ENCODE peak calls at places on chromosome 13, in six cellular contexts. One of them, this sample, is unnamed.

GRCh38 chr13:51158365-51158764 is 47.3 kb upstream of the C13orf42 start:
- DNase-seq in left ventricle myocardium inferior: no peak
- DNase-seq in dorsolateral prefrontal cortex: no peak
- DNase-seq in mammary epithelial cell: no peak
- DNase-seq in cardiac muscle cell: no peak
- DNase-seq in lung: no peak
- DNase-seq in this sample: no peak

GRCh38 chr13:89267734-89268133 is 1596.6 kb downstream of the SLITRK5 start:
- DNase-seq in mammary epithelial cell: peak
- DNase-seq in cardiac muscle cell: no peak
- DNase-seq in dorsolateral prefrontal cortex: no peak
- DNase-seq in lung: no peak
- DNase-seq in left ventricle myocardium inferior: no peak
- DNase-seq in this sample: peak

GRCh38 chr13:61107989-61108388 is 307.7 kb downstream of the PCDH20 start:
- DNase-seq in lung: no peak
- DNase-seq in mammary epithelial cell: no peak
- DNase-seq in dorsolateral prefrontal cortex: no peak
- DNase-seq in left ventricle myocardium inferior: no peak
- DNase-seq in cardiac muscle cell: no peak
- DNase-seq in this sample: no peak

GRCh38 chr13:79225487-79226232 is 180.4 kb downstream of the RBM26 start:
- DNase-seq in dorsolateral prefrontal cortex: no peak
- DNase-seq in mammary epithelial cell: peak
- DNase-seq in cardiac muscle cell: no peak
- DNase-seq in left ventricle myocardium inferior: no peak
- DNase-seq in lung: no peak
- DNase-seq in this sample: peak

GRCh38 chr13:28204690-28205443 is 66.5 kb downstream of the PAN3 start:
- DNase-seq in lung: no peak
- DNase-seq in left ventricle myocardium inferior: no peak
- DNase-seq in mammary epithelial cell: no peak
- DNase-seq in dorsolateral prefrontal cortex: no peak
- DNase-seq in cardiac muscle cell: no peak
- DNase-seq in this sample: no peak

GRCh38 chr13:23547000-23547590 is 23.1 kb upstream of the TNFRSF19 start:
- DNase-seq in left ventricle myocardium inferior: peak
- DNase-seq in cardiac muscle cell: no peak
- DNase-seq in lung: no peak
- DNase-seq in mammary epithelial cell: peak
- DNase-seq in dorsolateral prefrontal cortex: no peak
- DNase-seq in this sample: no peak

GRCh38 chr13:66940113-66940512 is 290.0 kb downstream of the PCDH9 start:
- DNase-seq in left ventricle myocardium inferior: no peak
- DNase-seq in dorsolateral prefrontal cortex: no peak
- DNase-seq in lung: no peak
- DNase-seq in cardiac muscle cell: no peak
- DNase-seq in mammary epithelial cell: peak
- DNase-seq in this sample: peak

GRCh38 chr13:102799544-102800144 is 725 bp downstream of the BIVM start:
- DNase-seq in dorsolateral prefrontal cortex: peak
- DNase-seq in mammary epithelial cell: peak
- DNase-seq in cardiac muscle cell: peak
- DNase-seq in lung: peak
- DNase-seq in left ventricle myocardium inferior: no peak
- DNase-seq in this sample: no peak

GRCh38 chr13:41311607-41312500 is 787 bp downstream of the NAA16 start:
- DNase-seq in lung: peak
- DNase-seq in left ventricle myocardium inferior: peak
- DNase-seq in dorsolateral prefrontal cortex: peak
- DNase-seq in mammary epithelial cell: peak
- DNase-seq in cardiac muscle cell: peak
- DNase-seq in this sample: peak

GRCh38 chr13:112065521-112065866 is 1.5 kb upstream of the SOX1 start:
- DNase-seq in mammary epithelial cell: no peak
- DNase-seq in dorsolateral prefrontal cortex: no peak
- DNase-seq in cardiac muscle cell: no peak
- DNase-seq in lung: no peak
- DNase-seq in left ventricle myocardium inferior: no peak
- DNase-seq in this sample: no peak

GRCh38 chr13:77751513-77752456 is 54.3 kb downstream of the SLAIN1 start:
- DNase-seq in left ventricle myocardium inferior: no peak
- DNase-seq in mammary epithelial cell: peak
- DNase-seq in lung: no peak
- DNase-seq in cardiac muscle cell: peak
- DNase-seq in dorsolateral prefrontal cortex: no peak
- DNase-seq in this sample: peak

GRCh38 chr13:49908637-49909036 is 27.5 kb downstream of the SPRYD7 start:
- DNase-seq in dorsolateral prefrontal cortex: no peak
- DNase-seq in mammary epithelial cell: no peak
- DNase-seq in lung: no peak
- DNase-seq in cardiac muscle cell: no peak
- DNase-seq in left ventricle myocardium inferior: no peak
- DNase-seq in this sample: no peak

GRCh38 chr13:77351326-77351725 is 24.4 kb upstream of the MYCBP2 start:
- DNase-seq in cardiac muscle cell: no peak
- DNase-seq in lung: no peak
- DNase-seq in mammary epithelial cell: no peak
- DNase-seq in left ventricle myocardium inferior: no peak
- DNase-seq in dorsolateral prefrontal cortex: no peak
- DNase-seq in this sample: no peak

GRCh38 chr13:93151277-93151676 is 75.3 kb upstream of the GPC6 start:
- DNase-seq in mammary epithelial cell: peak
- DNase-seq in cardiac muscle cell: no peak
- DNase-seq in lung: no peak
- DNase-seq in left ventricle myocardium inferior: no peak
- DNase-seq in dorsolateral prefrontal cortex: no peak
- DNase-seq in this sample: peak

GRCh38 chr13:43865892-43866291 is 13.6 kb downstream of the CCDC122 start:
- DNase-seq in cardiac muscle cell: no peak
- DNase-seq in left ventricle myocardium inferior: no peak
- DNase-seq in lung: no peak
- DNase-seq in mammary epithelial cell: peak
- DNase-seq in dorsolateral prefrontal cortex: no peak
- DNase-seq in this sample: peak

GRCh38 chr13:98890186-98890585 is 87.7 kb downstream of the DOCK9 start:
- DNase-seq in lung: no peak
- DNase-seq in cardiac muscle cell: no peak
- DNase-seq in left ventricle myocardium inferior: no peak
- DNase-seq in mammary epithelial cell: peak
- DNase-seq in dorsolateral prefrontal cortex: peak
- DNase-seq in this sample: peak

GRCh38 chr13:101773062-101773461 is 320.6 kb downstream of the ITGBL1 start:
- DNase-seq in mammary epithelial cell: no peak
- DNase-seq in dorsolateral prefrontal cortex: no peak
- DNase-seq in lung: no peak
- DNase-seq in cardiac muscle cell: no peak
- DNase-seq in left ventricle myocardium inferior: no peak
- DNase-seq in this sample: peak

GRCh38 chr13:106376411-106377112 is 158.9 kb downstream of the EFNB2 start:
- DNase-seq in left ventricle myocardium inferior: no peak
- DNase-seq in mammary epithelial cell: peak
- DNase-seq in cardiac muscle cell: no peak
- DNase-seq in dorsolateral prefrontal cortex: peak
- DNase-seq in lung: peak
- DNase-seq in this sample: peak

GRCh38 chr13:113864303-113864890 is 521 bp upstream of the GAS6 start:
- DNase-seq in left ventricle myocardium inferior: no peak
- DNase-seq in cardiac muscle cell: no peak
- DNase-seq in lung: no peak
- DNase-seq in mammary epithelial cell: peak
- DNase-seq in dorsolateral prefrontal cortex: no peak
- DNase-seq in this sample: peak

GRCh38 chr13:43388282-43389034 is 365.1 kb downstream of the DNAJC15 start:
- DNase-seq in dorsolateral prefrontal cortex: no peak
- DNase-seq in cardiac muscle cell: no peak
- DNase-seq in left ventricle myocardium inferior: no peak
- DNase-seq in mammary epithelial cell: peak
- DNase-seq in lung: no peak
- DNase-seq in this sample: peak

GRCh38 chr13:75437582-75438318 is 44.2 kb downstream of the TBC1D4 start:
- DNase-seq in mammary epithelial cell: no peak
- DNase-seq in dorsolateral prefrontal cortex: no peak
- DNase-seq in left ventricle myocardium inferior: no peak
- DNase-seq in cardiac muscle cell: peak
- DNase-seq in lung: no peak
- DNase-seq in this sample: no peak

GRCh38 chr13:32381539-32381938 is 46.4 kb downstream of the N4BP2L1 start:
- DNase-seq in cardiac muscle cell: peak
- DNase-seq in dorsolateral prefrontal cortex: no peak
- DNase-seq in left ventricle myocardium inferior: no peak
- DNase-seq in mammary epithelial cell: peak
- DNase-seq in lung: no peak
- DNase-seq in this sample: peak

GRCh38 chr13:32376642-32377418 is 51.1 kb downstream of the N4BP2L1 start:
- DNase-seq in mammary epithelial cell: no peak
- DNase-seq in cardiac muscle cell: no peak
- DNase-seq in left ventricle myocardium inferior: no peak
- DNase-seq in dorsolateral prefrontal cortex: no peak
- DNase-seq in lung: no peak
- DNase-seq in this sample: no peak

GRCh38 chr13:32378012-32378411 is 49.9 kb downstream of the N4BP2L1 start:
- DNase-seq in left ventricle myocardium inferior: no peak
- DNase-seq in dorsolateral prefrontal cortex: no peak
- DNase-seq in mammary epithelial cell: no peak
- DNase-seq in lung: no peak
- DNase-seq in cardiac muscle cell: no peak
- DNase-seq in this sample: no peak
- TF ChIP-seq CTCF in left ventricle myocardium inferior: peak
- TF ChIP-seq CTCF in dorsolateral prefrontal cortex: no peak
- TF ChIP-seq CTCF in mammary epithelial cell: no peak
- TF ChIP-seq CTCF in lung: no peak
- TF ChIP-seq CTCF in cardiac muscle cell: no peak
- TF ChIP-seq CTCF in this sample: no peak

GRCh38 chr13:25375727-25376358 is 4.1 kb downstream of the ATP8A2 start:
- DNase-seq in lung: peak
- DNase-seq in cardiac muscle cell: peak
- DNase-seq in left ventricle myocardium inferior: no peak
- DNase-seq in dorsolateral prefrontal cortex: no peak
- DNase-seq in mammary epithelial cell: peak
- DNase-seq in this sample: peak
- TF ChIP-seq CTCF in lung: peak
- TF ChIP-seq CTCF in cardiac muscle cell: peak
- TF ChIP-seq CTCF in left ventricle myocardium inferior: peak
- TF ChIP-seq CTCF in dorsolateral prefrontal cortex: peak
- TF ChIP-seq CTCF in mammary epithelial cell: peak
- TF ChIP-seq CTCF in this sample: peak

GRCh38 chr13:30791354-30791921 is 56.1 kb downstream of the ALOX5AP start:
- DNase-seq in cardiac muscle cell: no peak
- DNase-seq in mammary epithelial cell: no peak
- DNase-seq in lung: no peak
- DNase-seq in dorsolateral prefrontal cortex: no peak
- DNase-seq in left ventricle myocardium inferior: peak
- DNase-seq in this sample: no peak

GRCh38 chr13:30789360-30789862 is 54.1 kb downstream of the ALOX5AP start:
- DNase-seq in dorsolateral prefrontal cortex: no peak
- DNase-seq in cardiac muscle cell: no peak
- DNase-seq in mammary epithelial cell: no peak
- DNase-seq in lung: no peak
- DNase-seq in left ventricle myocardium inferior: no peak
- DNase-seq in this sample: no peak

GRCh38 chr13:30790592-30790991 is 55.2 kb downstream of the ALOX5AP start:
- DNase-seq in mammary epithelial cell: no peak
- DNase-seq in lung: no peak
- DNase-seq in dorsolateral prefrontal cortex: no peak
- DNase-seq in left ventricle myocardium inferior: no peak
- DNase-seq in cardiac muscle cell: no peak
- DNase-seq in this sample: no peak

GRCh38 chr13:30796132-30796832 is 60.9 kb downstream of the ALOX5AP start:
- DNase-seq in lung: no peak
- DNase-seq in mammary epithelial cell: peak
- DNase-seq in left ventricle myocardium inferior: no peak
- DNase-seq in cardiac muscle cell: no peak
- DNase-seq in dorsolateral prefrontal cortex: no peak
- DNase-seq in this sample: peak

DNA sequence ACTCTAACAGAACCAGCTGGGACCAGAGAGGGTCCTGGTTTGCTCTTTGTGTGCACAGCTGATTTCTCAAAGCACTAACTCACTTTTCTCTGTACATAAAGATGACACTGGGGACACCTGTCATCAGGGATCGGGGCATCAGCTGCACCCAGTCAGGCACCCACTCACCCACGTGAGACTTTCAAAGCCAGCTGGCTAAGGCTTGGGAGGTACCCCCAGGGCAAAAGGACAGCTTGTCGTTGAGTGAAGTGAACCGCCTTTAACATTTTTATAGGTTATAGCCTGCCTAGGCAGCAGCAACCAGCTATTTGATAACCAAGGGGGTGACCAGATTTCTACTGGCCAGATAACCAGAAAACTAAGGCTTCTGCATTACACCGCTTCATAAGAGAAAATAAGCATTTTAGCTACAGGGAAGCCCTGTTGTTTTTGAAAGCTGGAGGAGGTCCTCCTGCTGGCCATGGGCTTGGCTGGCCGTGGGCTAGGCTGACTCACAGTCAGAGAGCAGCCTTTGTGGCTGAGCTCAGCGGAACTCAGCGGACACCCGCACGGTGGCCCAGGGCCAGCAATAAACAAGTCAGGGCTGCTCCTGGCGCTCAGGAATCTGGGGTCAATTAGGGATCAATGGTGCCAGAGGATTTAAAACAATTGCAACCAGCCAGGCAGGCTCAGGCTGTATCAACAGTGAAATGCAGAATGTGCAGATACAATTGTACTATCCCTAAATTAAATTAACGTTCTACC is 57.1 kb downstream of the ALOX5AP start:
- DNase-seq in mammary epithelial cell: peak
- DNase-seq in cardiac muscle cell: no peak
- DNase-seq in lung: peak
- DNase-seq in dorsolateral prefrontal cortex: peak
- DNase-seq in left ventricle myocardium inferior: peak
- DNase-seq in this sample: peak
- TF ChIP-seq CTCF in mammary epithelial cell: peak
- TF ChIP-seq CTCF in cardiac muscle cell: peak
- TF ChIP-seq CTCF in lung: no peak
- TF ChIP-seq CTCF in dorsolateral prefrontal cortex: peak
- TF ChIP-seq CTCF in left ventricle myocardium inferior: peak
- TF ChIP-seq CTCF in this sample: peak

DNA sequence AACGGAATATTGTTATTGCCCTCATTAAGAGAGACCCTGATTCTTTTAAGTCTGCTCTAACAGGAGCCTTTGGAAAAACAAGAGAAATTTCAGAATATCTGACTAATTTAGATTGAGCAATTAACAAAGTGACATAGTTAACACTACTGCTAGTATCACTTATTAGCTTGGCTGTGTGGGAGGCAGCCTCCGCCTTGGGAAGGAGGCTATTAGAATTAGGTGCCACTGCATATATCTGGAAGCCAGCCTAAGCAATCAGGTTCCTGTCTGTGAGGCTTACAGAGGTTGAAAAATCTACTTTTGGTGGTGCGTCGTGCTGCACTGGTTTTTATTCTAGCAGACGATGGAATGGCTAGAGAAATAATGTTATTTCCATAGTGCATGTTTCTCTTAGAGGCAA is 227.2 kb downstream of the OLFM4 start:
- DNase-seq in cardiac muscle cell: no peak
- DNase-seq in dorsolateral prefrontal cortex: no peak
- DNase-seq in lung: no peak
- DNase-seq in left ventricle myocardium inferior: no peak
- DNase-seq in mammary epithelial cell: no peak
- DNase-seq in this sample: no peak
- TF ChIP-seq CTCF in cardiac muscle cell: no peak
- TF ChIP-seq CTCF in dorsolateral prefrontal cortex: no peak
- TF ChIP-seq CTCF in lung: no peak
- TF ChIP-seq CTCF in left ventricle myocardium inferior: no peak
- TF ChIP-seq CTCF in mammary epithelial cell: no peak
- TF ChIP-seq CTCF in this sample: no peak

This sample was measured in bronchial epithelial cell.